ENCODE peak calls at places on chromosomes 12 and 14, in eight cellular contexts. L, E, H, R, Z, X, M and Q are unnamed samples.

GRCh38 chr12:131190965-131191364 is 237.3 kb downstream of the ADGRD1 start:
- DNase-seq in M (no peak), H (no peak), E (no peak), X (no peak), Z (no peak), R (no peak), L (no peak), Q (no peak)

GRCh38 chr12:30953257-30953656 is 26.7 kb downstream of the TSPAN11 start:
- DNase-seq in H (no peak), M (no peak), Z (no peak), L (no peak), R (no peak), X (no peak), E (no peak), Q (no peak)

GRCh38 chr12:90905691-90906370 is 49.1 kb downstream of the CCER1 start:
- DNase-seq in L (no peak), X (no peak), R (no peak), M (no peak), H (no peak), E (no peak), Z (no peak), Q (no peak)

GRCh38 chr12:104218935-104219334 is 3.4 kb downstream of the TXNRD1 start:
- DNase-seq in R (no peak), M (no peak), E (no peak), H (no peak), Z (no peak), X (no peak), L (no peak), Q (no peak)

GRCh38 chr12:119720349-119720748 is 52.4 kb downstream of the PRKAB1 start:
- DNase-seq in X (no peak), Z (no peak), E (no peak), R (no peak), M (no peak), H (no peak), L (no peak), Q (no peak)

GRCh38 chr14:35205737-35206136 is 83.4 kb downstream of the PRORP start:
- DNase-seq in E (no peak), L (no peak), Z (no peak), R (no peak), M (no peak), X (no peak), H (no peak), Q (no peak)

GRCh38 chr14:24270537-24271133 is 762 bp downstream of the RABGGTA start:
- DNase-seq in Z (no peak), H (no peak), E (no peak), R (no peak), L (no peak), M (no peak), X (no peak), Q (no peak)

GRCh38 chr12:49331360-49332222 is 5.4 kb downstream of the C1QL4 start:
- DNase-seq in R (peak; percentile 70), L (peak; percentile 82), M (peak; percentile 75), E (no peak), Z (no peak), H (no peak), X (no peak), Q (no peak)

GRCh38 chr14:76640923-76641395 is 120.3 kb upstream of the VASH1 start:
- DNase-seq in E (no peak), R (no peak), H (no peak), L (no peak), Z (no peak), M (no peak), X (no peak), Q (no peak)

GRCh38 chr12:116636636-116637519 is 77.7 kb downstream of the MAP1LC3B2 start:
- DNase-seq in H (no peak), M (no peak), X (no peak), R (no peak), Z (no peak), L (no peak), E (no peak), Q (no peak)

GRCh38 chr12:124617615-124618014 is 50.2 kb upstream of the NCOR2 start:
- DNase-seq in M (peak; percentile 35), H (no peak), L (no peak), X (no peak), R (no peak), E (no peak), Z (no peak), Q (no peak)

GRCh38 chr12:106227641-106228319 is 20.0 kb downstream of the CKAP4 start:
- DNase-seq in H (peak; percentile 41), M (no peak), Z (no peak), X (peak; percentile 86), R (peak; percentile 80), L (no peak), E (peak; percentile 38), Q (peak; percentile 55)

GRCh38 chr12:64253356-64253755 is 31.3 kb upstream of the KICS2 start:
- DNase-seq in H (no peak), M (no peak), L (no peak), E (no peak), X (no peak), R (no peak), Z (no peak), Q (no peak)

DNA sequence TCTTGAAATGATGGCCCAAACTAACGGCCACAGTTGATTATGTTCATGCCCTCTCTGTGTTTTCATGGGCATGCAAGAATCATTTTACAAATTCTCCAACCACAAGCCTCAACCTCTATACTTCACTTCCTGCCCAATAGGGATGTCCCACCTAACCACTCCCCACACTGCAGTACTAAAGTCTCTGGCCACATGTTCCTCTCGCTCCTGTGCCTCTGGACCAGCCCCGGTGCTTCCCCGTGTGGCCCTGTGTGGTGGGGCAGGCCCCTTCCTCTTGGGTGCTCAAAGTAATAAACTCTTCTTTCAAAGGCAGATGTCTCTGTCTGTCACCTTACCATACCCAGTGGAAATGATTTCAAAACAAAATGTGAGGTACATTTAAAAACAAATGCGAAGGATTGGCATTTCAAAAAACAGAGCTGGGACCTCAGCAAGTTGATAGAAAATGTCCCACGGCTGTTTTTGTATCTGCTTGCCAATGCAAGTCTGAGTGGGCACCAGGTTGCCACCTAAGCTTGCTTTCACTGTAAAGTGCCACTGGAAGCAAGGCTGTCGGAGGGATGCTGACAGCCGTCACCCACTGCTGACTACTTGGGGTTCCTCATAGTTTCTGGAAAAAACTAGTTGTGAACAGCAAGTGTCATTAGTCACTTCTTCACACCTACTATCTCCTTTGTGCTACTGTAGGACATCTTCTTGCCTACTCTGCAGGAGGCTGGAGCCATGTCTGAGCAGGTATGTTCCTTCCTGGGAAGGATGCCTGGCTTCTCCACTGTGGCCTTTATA is 8.2 kb upstream of the SERPINA11 start:
- DNase-seq in L (no peak), X (no peak), M (no peak), R (peak; percentile 44), H (peak; percentile 29), E (no peak), Z (no peak), Q (no peak)
- H3K9me3 ChIP-seq in L (no peaks in the 10 kb centered on the region), X (no peaks in the 10 kb centered on the region), M (no peaks in the 10 kb centered on the region), R (no peaks in the 10 kb centered on the region), H (peaks cover 12% of the 10 kb centered on the region), E (no peaks in the 10 kb centered on the region), Z (peaks cover 3% of the 10 kb centered on the region), Q (no peaks in the 10 kb centered on the region)

DNA sequence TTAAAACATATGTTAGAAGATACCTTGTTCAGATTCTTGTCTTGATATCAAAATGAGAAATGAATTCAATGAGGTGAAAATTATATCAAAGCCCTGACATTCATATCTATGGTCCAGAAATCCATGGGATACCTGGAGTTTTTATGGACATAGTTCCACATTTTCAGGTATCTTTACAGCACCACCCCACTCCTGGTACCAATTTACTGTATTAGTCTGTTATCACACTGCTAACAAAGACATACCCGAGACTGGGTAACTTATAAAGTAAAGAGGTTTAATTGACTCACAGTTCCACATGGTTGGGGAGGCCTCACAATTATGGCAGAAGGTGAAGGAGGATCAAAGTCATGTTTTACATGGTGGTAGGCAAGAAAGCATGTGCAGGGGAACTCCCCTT is 361.5 kb downstream of the PRKD1 start:
- DNase-seq in Z (no peak), H (no peak), M (no peak), X (no peak), L (no peak), R (no peak), E (no peak), Q (no peak)
- H3K9me3 ChIP-seq in Z (no peaks in the 10 kb centered on the region), H (no peaks in the 10 kb centered on the region), M (no peaks in the 10 kb centered on the region), X (no peaks in the 10 kb centered on the region), L (no peaks in the 10 kb centered on the region), R (no peaks in the 10 kb centered on the region), E (no peaks in the 10 kb centered on the region), Q (no peaks in the 10 kb centered on the region)

GRCh38 chr14:94173885-94174621 is at the start of gene PPP4R4:
- DNase-seq in Z (peak; percentile 44), M (peak; percentile 83), E (peak; percentile 84), H (peak; percentile 97), L (peak; percentile 87), X (peak; percentile 87), R (no peak), Q (peak; percentile 84)
- H3K9me3 ChIP-seq in Z (no peaks in the 10 kb centered on the region), M (no peaks in the 10 kb centered on the region), E (no peaks in the 10 kb centered on the region), H (no peaks in the 10 kb centered on the region), L (no peaks in the 10 kb centered on the region), X (no peaks in the 10 kb centered on the region), R (no peaks in the 10 kb centered on the region), Q (no peaks in the 10 kb centered on the region)

GRCh38 chr14:29810657-29811056 is 117.0 kb downstream of the PRKD1 start:
- DNase-seq in Z (no peak), L (no peak), M (no peak), H (no peak), R (no peak), X (no peak), E (no peak), Q (no peak)

GRCh38 chr14:29817767-29818166 is 109.9 kb downstream of the PRKD1 start:
- DNase-seq in L (no peak), M (no peak), R (no peak), E (no peak), H (no peak), Z (no peak), X (no peak), Q (no peak)

GRCh38 chr14:29810064-29810463 is 117.6 kb downstream of the PRKD1 start:
- DNase-seq in R (no peak), X (no peak), E (no peak), H (no peak), L (no peak), M (no peak), Z (no peak), Q (no peak)

GRCh38 chr14:29814153-29815057 is 113.2 kb downstream of the PRKD1 start:
- DNase-seq in L (no peak), X (no peak), H (no peak), M (no peak), Z (no peak), R (no peak), E (no peak), Q (no peak)
- H3K9me3 ChIP-seq in L (no peaks in the 10 kb centered on the region), X (peaks cover 9% of the 10 kb centered on the region), H (no peaks in the 10 kb centered on the region), M (no peaks in the 10 kb centered on the region), Z (no peaks in the 10 kb centered on the region), R (no peaks in the 10 kb centered on the region), E (no peaks in the 10 kb centered on the region), Q (no peaks in the 10 kb centered on the region)